ENCODE peak calls at places on chromosomes 7 and 10, in six cellular contexts. One of them, this sample, is unnamed.

GRCh38 chr7:73715648-73716317 is 3.7 kb downstream of the STX1A start:
- DNase-seq in HCT116: peak; percentile 93
- DNase-seq in cardiac fibroblast: peak; percentile 98
- DNase-seq in pancreas: no peak
- DNase-seq in endodermal cell: no peak
- DNase-seq in A549: peak; percentile 98
- DNase-seq in this sample: no peak

GRCh38 chr7:44101966-44102845 is 1.9 kb upstream of the AEBP1 start:
- DNase-seq in HCT116: no peak
- DNase-seq in cardiac fibroblast: peak; percentile 78
- DNase-seq in pancreas: no peak
- DNase-seq in endodermal cell: no peak
- DNase-seq in A549: no peak
- DNase-seq in this sample: no peak

GRCh38 chr10:29297678-29298077 is 8.8 kb downstream of the LYZL1 start:
- DNase-seq in HCT116: peak; percentile 6
- DNase-seq in cardiac fibroblast: peak; percentile 16
- DNase-seq in pancreas: no peak
- DNase-seq in endodermal cell: no peak
- DNase-seq in A549: peak; percentile 29
- DNase-seq in this sample: no peak

GRCh38 chr7:542131-542934 is 22.7 kb upstream of the PDGFA start:
- DNase-seq in HCT116: no peak
- DNase-seq in cardiac fibroblast: no peak
- DNase-seq in pancreas: no peak
- DNase-seq in endodermal cell: no peak
- DNase-seq in A549: no peak
- DNase-seq in this sample: no peak

GRCh38 chr7:55152490-55152889 is 133.7 kb downstream of the EGFR start:
- DNase-seq in HCT116: no peak
- DNase-seq in cardiac fibroblast: no peak
- DNase-seq in pancreas: no peak
- DNase-seq in endodermal cell: no peak
- DNase-seq in A549: no peak
- DNase-seq in this sample: no peak

GRCh38 chr7:36781011-36781738 is 56.9 kb upstream of the AOAH start:
- DNase-seq in HCT116: no peak
- DNase-seq in cardiac fibroblast: no peak
- DNase-seq in pancreas: no peak
- DNase-seq in endodermal cell: no peak
- DNase-seq in A549: no peak
- DNase-seq in this sample: no peak

GRCh38 chr7:12315049-12315448 is 88.6 kb downstream of the VWDE start:
- DNase-seq in HCT116: no peak
- DNase-seq in cardiac fibroblast: no peak
- DNase-seq in pancreas: no peak
- DNase-seq in endodermal cell: no peak
- DNase-seq in A549: no peak
- DNase-seq in this sample: no peak

GRCh38 chr10:61159253-61159652 is 215.3 kb upstream of the RHOBTB1 start:
- DNase-seq in HCT116: no peak
- DNase-seq in cardiac fibroblast: peak; percentile 74
- DNase-seq in pancreas: no peak
- DNase-seq in endodermal cell: no peak
- DNase-seq in A549: no peak
- DNase-seq in this sample: no peak

GRCh38 chr10:79104264-79104954 is 35.6 kb downstream of the ZMIZ1 start:
- DNase-seq in HCT116: no peak
- DNase-seq in cardiac fibroblast: peak; percentile 55
- DNase-seq in pancreas: peak; percentile 62
- DNase-seq in endodermal cell: no peak
- DNase-seq in A549: no peak
- DNase-seq in this sample: no peak

GRCh38 chr7:147432068-147432467 is 1158.5 kb upstream of the C7orf33 start:
- DNase-seq in HCT116: no peak
- DNase-seq in cardiac fibroblast: peak; percentile 50
- DNase-seq in pancreas: no peak
- DNase-seq in endodermal cell: peak; percentile 69
- DNase-seq in A549: no peak
- DNase-seq in this sample: no peak

GRCh38 chr10:60466267-60467201 is 76.9 kb upstream of the ANK3 start:
- DNase-seq in HCT116: no peak
- DNase-seq in cardiac fibroblast: peak; percentile 40
- DNase-seq in pancreas: no peak
- DNase-seq in endodermal cell: no peak
- DNase-seq in A549: no peak
- DNase-seq in this sample: no peak

GRCh38 chr10:132861884-132862461 is 76.0 kb upstream of the NKX6-2 start:
- DNase-seq in HCT116: no peak
- DNase-seq in cardiac fibroblast: no peak
- DNase-seq in pancreas: no peak
- DNase-seq in endodermal cell: peak; percentile 38
- DNase-seq in A549: no peak
- DNase-seq in this sample: peak; percentile 33

GRCh38 chr10:119313645-119314044 is 106.3 kb downstream of the GRK5 start:
- DNase-seq in HCT116: no peak
- DNase-seq in cardiac fibroblast: no peak
- DNase-seq in pancreas: no peak
- DNase-seq in endodermal cell: no peak
- DNase-seq in A549: no peak
- DNase-seq in this sample: no peak

GRCh38 chr10:24822557-24822956 is 98.9 kb upstream of the ARHGAP21 start:
- DNase-seq in HCT116: no peak
- DNase-seq in cardiac fibroblast: no peak
- DNase-seq in pancreas: no peak
- DNase-seq in endodermal cell: no peak
- DNase-seq in A549: no peak
- DNase-seq in this sample: no peak

GRCh38 chr10:122050811-122051210 is 61.8 kb downstream of the TACC2 start:
- DNase-seq in HCT116: no peak
- DNase-seq in cardiac fibroblast: no peak
- DNase-seq in pancreas: no peak
- DNase-seq in endodermal cell: peak; percentile 24
- DNase-seq in A549: no peak
- DNase-seq in this sample: no peak

GRCh38 chr7:40507166-40507565 is 372.4 kb downstream of the SUGCT start:
- DNase-seq in HCT116: no peak
- DNase-seq in cardiac fibroblast: peak; percentile 40
- DNase-seq in pancreas: no peak
- DNase-seq in endodermal cell: no peak
- DNase-seq in A549: peak; percentile 6
- DNase-seq in this sample: no peak

GRCh38 chr7:41255716-41256115 is 447.2 kb downstream of the INHBA start:
- DNase-seq in HCT116: no peak
- DNase-seq in cardiac fibroblast: no peak
- DNase-seq in pancreas: no peak
- DNase-seq in endodermal cell: no peak
- DNase-seq in A549: no peak
- DNase-seq in this sample: no peak

GRCh38 chr10:119750391-119751230 is 24.8 kb downstream of the INPP5F start:
- DNase-seq in HCT116: peak; percentile 63
- DNase-seq in cardiac fibroblast: peak; percentile 88
- DNase-seq in pancreas: peak; percentile 59
- DNase-seq in endodermal cell: peak; percentile 90
- DNase-seq in A549: peak; percentile 80
- DNase-seq in this sample: peak; percentile 66

GRCh38 chr10:34736976-34737771 is 77.9 kb downstream of the PARD3 start:
- DNase-seq in HCT116: no peak
- DNase-seq in cardiac fibroblast: no peak
- DNase-seq in pancreas: no peak
- DNase-seq in endodermal cell: no peak
- DNase-seq in A549: no peak
- DNase-seq in this sample: no peak

GRCh38 chr7:104366390-104366789 is 38.0 kb downstream of the LHFPL3 start:
- DNase-seq in HCT116: no peak
- DNase-seq in cardiac fibroblast: no peak
- DNase-seq in pancreas: no peak
- DNase-seq in endodermal cell: no peak
- DNase-seq in A549: no peak
- DNase-seq in this sample: no peak

GRCh38 chr10:30629653-30630052 is at the start of gene LYZL2:
- DNase-seq in HCT116: no peak
- DNase-seq in cardiac fibroblast: no peak
- DNase-seq in pancreas: no peak
- DNase-seq in endodermal cell: no peak
- DNase-seq in A549: no peak
- DNase-seq in this sample: no peak

GRCh38 chr7:34207810-34208209 is 302.5 kb downstream of the BMPER start:
- DNase-seq in HCT116: no peak
- DNase-seq in cardiac fibroblast: no peak
- DNase-seq in pancreas: no peak
- DNase-seq in endodermal cell: no peak
- DNase-seq in A549: no peak
- DNase-seq in this sample: no peak

GRCh38 chr10:78455873-78456272 is 422.2 kb downstream of the RPS24 start:
- DNase-seq in HCT116: no peak
- DNase-seq in cardiac fibroblast: no peak
- DNase-seq in pancreas: no peak
- DNase-seq in endodermal cell: no peak
- DNase-seq in A549: no peak
- DNase-seq in this sample: no peak

GRCh38 chr10:124345521-124345920 is 73.2 kb downstream of the OAT start:
- DNase-seq in HCT116: no peak
- DNase-seq in cardiac fibroblast: no peak
- DNase-seq in pancreas: no peak
- DNase-seq in endodermal cell: peak; percentile 26
- DNase-seq in A549: no peak
- DNase-seq in this sample: no peak
- TF ChIP-seq CTCF in HCT116: no peak
- TF ChIP-seq CTCF in cardiac fibroblast: no peak
- TF ChIP-seq CTCF in pancreas: no peak
- TF ChIP-seq CTCF in endodermal cell: no peak
- TF ChIP-seq CTCF in A549: no peak
- TF ChIP-seq CTCF in this sample: no peak

GRCh38 chr7:152969839-152970238 is 210.3 kb downstream of the ACTR3B start:
- DNase-seq in HCT116: no peak
- DNase-seq in cardiac fibroblast: no peak
- DNase-seq in pancreas: no peak
- DNase-seq in endodermal cell: no peak
- DNase-seq in A549: no peak
- DNase-seq in this sample: no peak

GRCh38 chr7:152968003-152968402 is 208.5 kb downstream of the ACTR3B start:
- DNase-seq in HCT116: no peak
- DNase-seq in cardiac fibroblast: peak; percentile 2
- DNase-seq in pancreas: no peak
- DNase-seq in endodermal cell: no peak
- DNase-seq in A549: no peak
- DNase-seq in this sample: no peak

GRCh38 chr7:152970481-152970880 is 210.9 kb downstream of the ACTR3B start:
- DNase-seq in HCT116: no peak
- DNase-seq in cardiac fibroblast: no peak
- DNase-seq in pancreas: no peak
- DNase-seq in endodermal cell: no peak
- DNase-seq in A549: no peak
- DNase-seq in this sample: no peak

GRCh38 chr7:152966189-152966588 is 206.6 kb downstream of the ACTR3B start:
- DNase-seq in HCT116: no peak
- DNase-seq in cardiac fibroblast: no peak
- DNase-seq in pancreas: no peak
- DNase-seq in endodermal cell: no peak
- DNase-seq in A549: no peak
- DNase-seq in this sample: no peak

DNA sequence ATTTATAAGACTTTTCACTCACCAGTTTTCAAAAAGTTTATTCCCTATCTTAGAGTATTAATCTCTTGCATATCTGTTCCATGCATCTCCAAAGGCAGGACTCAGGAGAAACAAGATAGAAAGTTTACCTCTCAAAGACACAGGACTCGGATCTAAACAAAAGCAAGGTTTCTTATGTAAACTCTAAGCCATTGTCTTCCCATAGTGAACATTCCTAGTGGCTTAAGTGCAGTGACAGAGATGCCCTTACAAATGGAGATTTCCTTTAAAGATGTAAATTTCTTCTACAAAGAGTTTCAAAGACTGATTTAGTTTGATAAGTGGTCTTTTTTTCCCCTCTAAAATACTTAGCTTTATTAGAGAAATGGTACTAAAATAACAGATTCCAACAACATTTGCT is 209.8 kb downstream of the ACTR3B start:
- DNase-seq in HCT116: no peak
- DNase-seq in cardiac fibroblast: no peak
- DNase-seq in pancreas: no peak
- DNase-seq in endodermal cell: no peak
- DNase-seq in A549: no peak
- DNase-seq in this sample: no peak
- H3K4me3 ChIP-seq in HCT116: no peak overlapping the region
- H3K4me3 ChIP-seq in cardiac fibroblast: no peak overlapping the region
- H3K4me3 ChIP-seq in pancreas: no peak overlapping the region
- H3K4me3 ChIP-seq in endodermal cell: peak overlapping the region; percentile 70
- H3K4me3 ChIP-seq in A549: no peak overlapping the region
- H3K4me3 ChIP-seq in this sample: no peak overlapping the region

GRCh38 chr7:94011714-94012353 is 7.7 kb upstream of the BET1 start:
- DNase-seq in HCT116: no peak
- DNase-seq in cardiac fibroblast: no peak
- DNase-seq in pancreas: no peak
- DNase-seq in endodermal cell: no peak
- DNase-seq in A549: no peak
- DNase-seq in this sample: no peak

GRCh38 chr7:94012748-94013147 is 8.6 kb upstream of the BET1 start:
- DNase-seq in HCT116: no peak
- DNase-seq in cardiac fibroblast: no peak
- DNase-seq in pancreas: no peak
- DNase-seq in endodermal cell: no peak
- DNase-seq in A549: peak; percentile 13
- DNase-seq in this sample: no peak

GRCh38 chr7:94015538-94015937 is 11.4 kb upstream of the BET1 start:
- DNase-seq in HCT116: no peak
- DNase-seq in cardiac fibroblast: no peak
- DNase-seq in pancreas: no peak
- DNase-seq in endodermal cell: no peak
- DNase-seq in A549: no peak
- DNase-seq in this sample: no peak
- TF ChIP-seq CTCF in HCT116: no peak
- TF ChIP-seq CTCF in cardiac fibroblast: no peak
- TF ChIP-seq CTCF in pancreas: no peak
- TF ChIP-seq CTCF in endodermal cell: no peak
- TF ChIP-seq CTCF in A549: no peak
- TF ChIP-seq CTCF in this sample: no peak

GRCh38 chr7:113087278-113087998 is 811 bp upstream of the GPR85 start:
- DNase-seq in HCT116: no peak
- DNase-seq in cardiac fibroblast: peak; percentile 86
- DNase-seq in pancreas: no peak
- DNase-seq in endodermal cell: no peak
- DNase-seq in A549: peak; percentile 10
- DNase-seq in this sample: no peak

GRCh38 chr7:113086431-113086888 is at the start of gene GPR85:
- DNase-seq in HCT116: no peak
- DNase-seq in cardiac fibroblast: peak; percentile 65
- DNase-seq in pancreas: peak; percentile 40
- DNase-seq in endodermal cell: peak; percentile 90
- DNase-seq in A549: peak; percentile 26
- DNase-seq in this sample: peak; percentile 24

GRCh38 chr7:113086928-113087277 is 276 bp upstream of the GPR85 start:
- DNase-seq in HCT116: no peak
- DNase-seq in cardiac fibroblast: no peak
- DNase-seq in pancreas: no peak
- DNase-seq in endodermal cell: no peak
- DNase-seq in A549: no peak
- DNase-seq in this sample: no peak

GRCh38 chr7:113084499-113085172 is 2.0 kb downstream of the GPR85 start:
- DNase-seq in HCT116: no peak
- DNase-seq in cardiac fibroblast: no peak
- DNase-seq in pancreas: no peak
- DNase-seq in endodermal cell: no peak
- DNase-seq in A549: no peak
- DNase-seq in this sample: no peak

GRCh38 chr7:113085781-113086390 is 741 bp downstream of the GPR85 start:
- DNase-seq in HCT116: no peak
- DNase-seq in cardiac fibroblast: peak; percentile 25
- DNase-seq in pancreas: no peak
- DNase-seq in endodermal cell: no peak
- DNase-seq in A549: peak; percentile 4
- DNase-seq in this sample: no peak
- H3K4me3 ChIP-seq in HCT116: no peak overlapping the region
- H3K4me3 ChIP-seq in cardiac fibroblast: peak overlapping the region; percentile 55
- H3K4me3 ChIP-seq in pancreas: no peak overlapping the region
- H3K4me3 ChIP-seq in endodermal cell: no peak overlapping the region
- H3K4me3 ChIP-seq in A549: peak overlapping the region; percentile 37
- H3K4me3 ChIP-seq in this sample: peak overlapping the region; percentile 47

This sample was measured in breast epithelium.